ENCODE peak calls at places on chromosomes 7 and 10, in four cellular contexts. One of them, this sample, is unnamed.

GRCh38 chr7:141232286-141233051 is 158.6 kb downstream of the TMEM178B start:
- DNase-seq in GM23248: no peak
- DNase-seq in mesendoderm: no peak
- DNase-seq in A549: no peak
- DNase-seq in this sample: no peak

GRCh38 chr10:60809157-60809556 is 30.9 kb downstream of the CDK1 start:
- DNase-seq in mesendoderm: no peak
- DNase-seq in A549: no peak
- DNase-seq in GM23248: peak; percentile 85
- DNase-seq in this sample: peak; percentile 69

GRCh38 chr7:28180364-28181147 is at the start of gene JAZF1:
- DNase-seq in A549: peak; percentile 37
- DNase-seq in mesendoderm: peak; percentile 84
- DNase-seq in GM23248: peak; percentile 68
- DNase-seq in this sample: peak; percentile 30

GRCh38 chr10:6274040-6274439 is 71.3 kb downstream of the PFKFB3 start:
- DNase-seq in GM23248: peak; percentile 67
- DNase-seq in mesendoderm: no peak
- DNase-seq in A549: no peak
- DNase-seq in this sample: no peak

GRCh38 chr7:64863021-64863420 is 40.1 kb upstream of the ZNF273 start:
- DNase-seq in mesendoderm: no peak
- DNase-seq in GM23248: no peak
- DNase-seq in A549: no peak
- DNase-seq in this sample: no peak

GRCh38 chr10:34474060-34474376 is 341.1 kb downstream of the PARD3 start:
- DNase-seq in GM23248: peak; percentile 44
- DNase-seq in A549: peak; percentile 55
- DNase-seq in mesendoderm: no peak
- DNase-seq in this sample: peak; percentile 77

GRCh38 chr10:24008164-24009066 is 200.5 kb upstream of the KIAA1217 start:
- DNase-seq in GM23248: peak; percentile 52
- DNase-seq in mesendoderm: peak; percentile 53
- DNase-seq in A549: no peak
- DNase-seq in this sample: peak; percentile 73

GRCh38 chr10:48533951-48534720 is 70.7 kb downstream of the ARHGAP22 start:
- DNase-seq in mesendoderm: peak; percentile 92
- DNase-seq in GM23248: peak; percentile 27
- DNase-seq in A549: no peak
- DNase-seq in this sample: no peak

GRCh38 chr10:73910764-73911552 is at the start of gene PLAU:
- DNase-seq in GM23248: peak; percentile 65
- DNase-seq in A549: no peak
- DNase-seq in mesendoderm: peak; percentile 84
- DNase-seq in this sample: peak; percentile 73

GRCh38 chr10:89207801-89208551 is 859 bp upstream of the CH25H start:
- DNase-seq in GM23248: peak; percentile 62
- DNase-seq in A549: peak; percentile 19
- DNase-seq in mesendoderm: peak; percentile 66
- DNase-seq in this sample: no peak

GRCh38 chr10:78028438-78029293 is 649 bp downstream of the POLR3A start:
- DNase-seq in GM23248: peak; percentile 75
- DNase-seq in mesendoderm: no peak
- DNase-seq in A549: no peak
- DNase-seq in this sample: peak; percentile 33

GRCh38 chr7:103059471-103059870 is 15.1 kb downstream of the FBXL13 start:
- DNase-seq in mesendoderm: no peak
- DNase-seq in A549: no peak
- DNase-seq in GM23248: no peak
- DNase-seq in this sample: no peak

GRCh38 chr10:37125191-37125732 is at the start of gene ANKRD30A:
- DNase-seq in A549: no peak
- DNase-seq in mesendoderm: no peak
- DNase-seq in GM23248: no peak
- DNase-seq in this sample: no peak

GRCh38 chr10:97100657-97101056 is 85.1 kb downstream of the SLIT1 start:
- DNase-seq in A549: no peak
- DNase-seq in GM23248: no peak
- DNase-seq in mesendoderm: no peak
- DNase-seq in this sample: no peak

GRCh38 chr7:11951909-11952308 is 119.9 kb upstream of the THSD7A start:
- DNase-seq in GM23248: no peak
- DNase-seq in A549: no peak
- DNase-seq in mesendoderm: no peak
- DNase-seq in this sample: peak; percentile 0

GRCh38 chr7:32074787-32075570 is 4.8 kb upstream of the PDE1C start:
- DNase-seq in GM23248: no peak
- DNase-seq in A549: no peak
- DNase-seq in mesendoderm: no peak
- DNase-seq in this sample: no peak

GRCh38 chr10:105973252-105973877 is 1191.1 kb downstream of the SORCS1 start:
- DNase-seq in A549: no peak
- DNase-seq in GM23248: no peak
- DNase-seq in mesendoderm: no peak
- DNase-seq in this sample: no peak

GRCh38 chr7:121328508-121329459 is at the start of gene WNT16:
- DNase-seq in mesendoderm: peak; percentile 70
- DNase-seq in A549: no peak
- DNase-seq in GM23248: peak; percentile 26
- DNase-seq in this sample: no peak

GRCh38 chr10:77533887-77534278 is 103.7 kb downstream of the KCNMA1 start:
- DNase-seq in GM23248: peak; percentile 36
- DNase-seq in A549: peak; percentile 25
- DNase-seq in mesendoderm: no peak
- DNase-seq in this sample: peak; percentile 34

GRCh38 chr7:139321071-139321745 is 19.9 kb upstream of the FMC1 start:
- DNase-seq in mesendoderm: peak; percentile 85
- DNase-seq in A549: no peak
- DNase-seq in GM23248: peak; percentile 53
- DNase-seq in this sample: peak; percentile 33

GRCh38 chr7:73352784-73353183 is 24.8 kb downstream of the FKBP6 start:
- DNase-seq in GM23248: no peak
- DNase-seq in A549: no peak
- DNase-seq in mesendoderm: no peak
- DNase-seq in this sample: no peak

GRCh38 chr10:63866747-63867140 is 345.5 kb downstream of the REEP3 start:
- DNase-seq in A549: no peak
- DNase-seq in GM23248: peak; percentile 49
- DNase-seq in mesendoderm: peak; percentile 26
- DNase-seq in this sample: peak; percentile 16

GRCh38 chr10:3150961-3151360 is 21.6 kb downstream of the PITRM1 start:
- DNase-seq in mesendoderm: no peak
- DNase-seq in A549: no peak
- DNase-seq in GM23248: no peak
- DNase-seq in this sample: no peak

GRCh38 chr7:142345817-142346216 is 88.0 kb upstream of the PRSS58 start:
- DNase-seq in mesendoderm: no peak
- DNase-seq in A549: no peak
- DNase-seq in GM23248: no peak
- DNase-seq in this sample: no peak

GRCh38 chr7:150824379-150825177 is 24.0 kb downstream of the TMEM176A start:
- DNase-seq in A549: no peak
- DNase-seq in GM23248: no peak
- DNase-seq in mesendoderm: no peak
- DNase-seq in this sample: no peak

GRCh38 chr10:26441491-26442214 is 3.5 kb downstream of the APBB1IP start:
- DNase-seq in mesendoderm: no peak
- DNase-seq in A549: no peak
- DNase-seq in GM23248: peak; percentile 87
- DNase-seq in this sample: no peak

GRCh38 chr7:964401-965231 is 10.1 kb upstream of the ADAP1 start:
- DNase-seq in mesendoderm: peak; percentile 67
- DNase-seq in GM23248: peak; percentile 81
- DNase-seq in A549: no peak
- DNase-seq in this sample: no peak

GRCh38 chr10:75717126-75717916 is 285.9 kb downstream of the LRMDA start:
- DNase-seq in GM23248: peak; percentile 2
- DNase-seq in A549: no peak
- DNase-seq in mesendoderm: no peak
- DNase-seq in this sample: no peak

GRCh38 chr7:46315891-46316290 is 394.8 kb upstream of the IGFBP3 start:
- DNase-seq in A549: no peak
- DNase-seq in GM23248: peak; percentile 81
- DNase-seq in mesendoderm: no peak
- DNase-seq in this sample: peak; percentile 70

GRCh38 chr10:4622374-4622773 is 203.6 kb upstream of the AKR1E2 start:
- DNase-seq in A549: no peak
- DNase-seq in mesendoderm: no peak
- DNase-seq in GM23248: peak; percentile 25
- DNase-seq in this sample: no peak

GRCh38 chr10:30674796-30675195 is 45.2 kb upstream of the LYZL2 start:
- DNase-seq in A549: no peak
- DNase-seq in GM23248: no peak
- DNase-seq in mesendoderm: no peak
- DNase-seq in this sample: no peak

GRCh38 chr10:30676319-30676718 is 46.8 kb upstream of the LYZL2 start:
- DNase-seq in mesendoderm: no peak
- DNase-seq in A549: no peak
- DNase-seq in GM23248: no peak
- DNase-seq in this sample: no peak

GRCh38 chr10:30671011-30671616 is 41.6 kb upstream of the LYZL2 start:
- DNase-seq in mesendoderm: peak; percentile 83
- DNase-seq in A549: peak; percentile 33
- DNase-seq in GM23248: peak; percentile 75
- DNase-seq in this sample: peak; percentile 57
- H3K4me3 ChIP-seq in mesendoderm: no peak overlapping the region
- H3K4me3 ChIP-seq in A549: no peak overlapping the region
- H3K4me3 ChIP-seq in GM23248: peak overlapping the region; percentile 74
- H3K4me3 ChIP-seq in this sample: peak overlapping the region; percentile 46

GRCh38 chr7:30789334-30789711 is 18.1 kb downstream of the MINDY4 start:
- DNase-seq in A549: no peak
- DNase-seq in GM23248: peak; percentile 97
- DNase-seq in mesendoderm: no peak
- DNase-seq in this sample: peak; percentile 85

GRCh38 chr7:30787476-30787875 is 16.3 kb downstream of the MINDY4 start:
- DNase-seq in A549: no peak
- DNase-seq in mesendoderm: no peak
- DNase-seq in GM23248: no peak
- DNase-seq in this sample: no peak

GRCh38 chr7:30788640-30789333 is 17.6 kb downstream of the MINDY4 start:
- DNase-seq in A549: no peak
- DNase-seq in mesendoderm: no peak
- DNase-seq in GM23248: no peak
- DNase-seq in this sample: no peak

GRCh38 chr7:30791126-30791525 is 19.9 kb downstream of the MINDY4 start:
- DNase-seq in mesendoderm: peak; percentile 36
- DNase-seq in A549: no peak
- DNase-seq in GM23248: no peak
- DNase-seq in this sample: no peak

DNA sequence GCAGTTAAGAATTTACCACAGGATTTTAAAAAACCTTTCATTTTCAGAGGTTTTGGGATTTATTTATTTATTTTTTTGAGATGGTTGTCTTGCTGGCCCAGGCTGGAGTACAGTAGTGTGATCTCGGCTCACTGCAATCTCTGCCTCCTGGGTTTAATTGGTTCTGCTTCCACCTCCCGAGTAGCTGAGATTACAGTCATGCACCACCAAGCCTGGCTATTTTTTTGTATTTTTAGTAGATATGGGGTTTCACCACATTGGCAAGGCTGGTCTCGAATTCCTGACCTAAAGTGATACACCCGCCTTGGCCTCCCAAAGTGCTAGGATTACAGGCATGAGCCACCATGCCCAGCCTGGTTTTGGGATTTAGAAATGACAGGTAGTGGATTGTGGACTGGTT is 19.2 kb downstream of the MINDY4 start:
- DNase-seq in A549: no peak
- DNase-seq in mesendoderm: no peak
- DNase-seq in GM23248: no peak
- DNase-seq in this sample: no peak
- H3K4me2 ChIP-seq in A549: no peak overlapping the region
- H3K4me2 ChIP-seq in mesendoderm: no peak overlapping the region
- H3K4me2 ChIP-seq in GM23248: peak overlapping the region; percentile 52
- H3K4me2 ChIP-seq in this sample: no peak overlapping the region

DNA sequence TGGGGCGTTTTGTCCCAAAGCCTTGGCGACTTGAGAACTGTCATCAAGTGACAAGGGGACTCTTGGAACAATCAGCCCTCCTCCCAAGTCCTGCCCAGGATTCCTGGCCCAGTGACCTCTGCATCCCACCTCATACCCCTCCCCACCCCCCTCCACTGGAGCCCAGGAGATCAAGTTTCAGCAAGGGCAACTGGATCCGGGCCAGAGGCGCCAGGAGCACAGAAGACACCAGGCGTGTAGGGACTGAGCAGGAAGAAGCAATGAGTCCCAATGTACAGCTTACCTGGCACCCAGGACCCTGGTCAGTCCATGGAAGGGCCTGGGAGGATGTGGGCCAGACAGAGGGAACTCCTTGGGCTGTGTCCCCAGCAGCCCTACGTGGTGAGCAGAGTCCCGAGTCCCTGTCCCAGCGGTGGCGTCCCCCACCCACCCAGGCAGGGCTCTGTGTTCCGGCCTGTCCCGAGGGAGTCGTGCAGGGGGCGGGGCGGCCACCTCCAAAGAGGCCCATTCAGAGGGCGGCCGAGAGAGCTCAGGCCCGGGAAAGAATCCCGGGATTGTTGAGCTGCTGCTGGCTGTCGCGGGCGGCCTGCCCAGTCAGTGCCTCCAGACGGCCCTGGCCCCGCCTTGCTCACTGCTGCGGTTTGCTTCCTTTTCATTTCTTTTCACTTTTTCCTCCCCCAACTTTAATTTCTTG is 254.1 kb downstream of the TNS3 start:
- DNase-seq in mesendoderm: peak; percentile 95
- DNase-seq in GM23248: peak; percentile 96
- DNase-seq in A549: no peak
- DNase-seq in this sample: peak; percentile 62
- H3K4me3 ChIP-seq in mesendoderm: peak overlapping the region; percentile 38
- H3K4me3 ChIP-seq in GM23248: peak overlapping the region; percentile 46
- H3K4me3 ChIP-seq in A549: no peak overlapping the region
- H3K4me3 ChIP-seq in this sample: peak overlapping the region; percentile 27

GRCh38 chr10:18683427-18683826 is 24.2 kb downstream of the ARL5B start:
- DNase-seq in A549: no peak
- DNase-seq in mesendoderm: no peak
- DNase-seq in GM23248: peak; percentile 74
- DNase-seq in this sample: peak; percentile 42

GRCh38 chr10:18685555-18685954 is 26.3 kb downstream of the ARL5B start:
- DNase-seq in mesendoderm: no peak
- DNase-seq in A549: no peak
- DNase-seq in GM23248: no peak
- DNase-seq in this sample: no peak

GRCh38 chr10:18684416-18684815 is 25.2 kb downstream of the ARL5B start:
- DNase-seq in GM23248: no peak
- DNase-seq in A549: no peak
- DNase-seq in mesendoderm: no peak
- DNase-seq in this sample: no peak

GRCh38 chr10:18687195-18687594 is 28.0 kb downstream of the ARL5B start:
- DNase-seq in GM23248: no peak
- DNase-seq in A549: no peak
- DNase-seq in mesendoderm: no peak
- DNase-seq in this sample: no peak

DNA sequence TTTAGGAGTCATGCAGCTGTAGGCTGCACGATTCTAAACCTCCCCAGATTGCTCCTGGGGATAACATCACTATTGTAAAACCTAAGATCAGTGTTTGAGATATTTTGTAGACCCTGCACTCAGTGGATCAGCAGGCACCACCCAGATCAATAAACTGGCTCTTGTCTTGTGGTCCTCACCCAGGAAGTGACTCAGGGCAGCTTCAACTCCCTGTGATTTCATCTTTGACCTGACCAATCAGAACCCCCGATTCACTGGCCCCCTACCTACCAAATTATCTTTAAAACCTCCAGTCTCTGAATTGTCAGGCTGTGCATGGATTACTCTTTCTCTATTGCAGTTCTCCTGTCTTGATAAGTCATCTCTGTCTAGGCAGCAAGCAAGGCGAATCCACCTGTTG is 25.7 kb downstream of the ARL5B start:
- DNase-seq in A549: no peak
- DNase-seq in GM23248: no peak
- DNase-seq in mesendoderm: no peak
- DNase-seq in this sample: no peak
- H3K4me2 ChIP-seq in A549: no peak overlapping the region
- H3K4me2 ChIP-seq in GM23248: no peak overlapping the region
- H3K4me2 ChIP-seq in mesendoderm: no peak overlapping the region
- H3K4me2 ChIP-seq in this sample: no peak overlapping the region